ENCODE peak calls at places on chromosomes 1 and 21, in five cellular contexts. C is activated CD4-positive, alpha-beta T cell treated with anti-CD3 and anti-CD28 coated beads for 24 hours; F is Calu3; P is H54; K is activated CD8-positive, alpha-beta memory T cell treated with anti-CD3 and anti-CD28 coated beads for 24 hours. L is an unnamed sample.
A peak's percentile ranks its signal among the peaks of the same experiment; 100 is the strongest.

GRCh38 chr21:45971487-45972352 is 9.8 kb upstream of the COL6A1 start:
- DNase-seq in K (no peak), C (no peak), F (no peak), P (no peak), L (no peak)

GRCh38 chr1:184860985-184861754 is 106.5 kb upstream of the EDEM3 start:
- DNase-seq in P (no peak), F (no peak), C (no peak), K (no peak), L (no peak)

GRCh38 chr1:91635763-91636162 is 135.1 kb downstream of the CDC7 start:
- DNase-seq in F (no peak), K (no peak), P (no peak), C (no peak), L (no peak)

GRCh38 chr1:234901491-234902049 is 227.1 kb downstream of the TOMM20 start:
- DNase-seq in F (no peak), C (no peak), K (no peak), P (no peak), L (no peak)

GRCh38 chr21:16533692-16534407 is 804.1 kb downstream of the USP25 start:
- DNase-seq in P (no peak), F (no peak), C (no peak), K (no peak), L (no peak)

GRCh38 chr1:59128784-59129227 is 168.1 kb upstream of the FGGY start:
- DNase-seq in K (no peak), F (no peak), C (no peak), P (no peak), L (no peak)

GRCh38 chr1:40870135-40870728 is 8.1 kb upstream of the CITED4 start:
- DNase-seq in P (no peak), K (no peak), C (no peak), F (no peak), L (no peak)

GRCh38 chr1:2104621-2105427 is 54.6 kb downstream of the PRKCZ start:
- DNase-seq in F (no peak), P (no peak), C (no peak), K (no peak), L (no peak)

GRCh38 chr21:15054089-15054488 is 10.7 kb downstream of the NRIP1 start:
- DNase-seq in F (no peak), P (no peak), K (no peak), C (no peak), L (no peak)

GRCh38 chr1:150148834-150149489 is 754 bp upstream of the PLEKHO1 start:
- DNase-seq in K (peak; percentile 59), F (no peak), C (no peak), P (no peak), L (no peak)

GRCh38 chr1:32701951-32702598 is 495 bp downstream of the SYNC start:
- DNase-seq in K (no peak), C (no peak), P (no peak), F (no peak), L (no peak)

GRCh38 chr1:34547043-34547674 is 207.7 kb upstream of the GJB5 start:
- DNase-seq in C (no peak), K (no peak), P (no peak), F (peak; percentile 14), L (no peak)

GRCh38 chr1:109338091-109338490 is 31.3 kb upstream of the MYBPHL start:
- DNase-seq in F (no peak), P (no peak), C (no peak), K (no peak), L (no peak)

GRCh38 chr1:210764536-210764935 is 369.4 kb downstream of the KCNH1 start:
- DNase-seq in F (no peak), C (no peak), K (no peak), P (no peak), L (no peak)

GRCh38 chr21:31917108-31917507 is 44.3 kb downstream of the HUNK start:
- DNase-seq in P (no peak), C (no peak), F (no peak), K (no peak), L (no peak)

GRCh38 chr1:17531682-17532487 is 7.6 kb upstream of the ARHGEF10L start:
- DNase-seq in F (no peak), C (no peak), K (no peak), P (no peak), L (no peak)

GRCh38 chr1:46543761-46544560 is 7.5 kb downstream of the KNCN start:
- DNase-seq in F (no peak), C (no peak), K (no peak), P (no peak), L (no peak)

GRCh38 chr1:2276803-2277580 is 48.9 kb downstream of the SKI start:
- DNase-seq in K (no peak), F (no peak), C (no peak), P (no peak), L (no peak)

GRCh38 chr1:208187499-208188041 is 56.6 kb downstream of the PLXNA2 start:
- DNase-seq in F (no peak), C (no peak), K (no peak), P (no peak), L (no peak)

GRCh38 chr1:241413386-241413785 is 56.4 kb upstream of the RGS7 start:
- DNase-seq in F (no peak), C (no peak), K (no peak), P (peak; percentile 40), L (no peak)

GRCh38 chr1:30404341-30404740 is 319.0 kb downstream of the MATN1 start:
- DNase-seq in F (no peak), C (no peak), K (no peak), P (no peak), L (no peak)

GRCh38 chr1:79549191-79549590 is 542.7 kb upstream of the ADGRL4 start:
- DNase-seq in K (no peak), C (no peak), P (no peak), F (no peak), L (no peak)

GRCh38 chr1:22344851-22345560 is 106.6 kb upstream of the ZBTB40 start:
- DNase-seq in C (no peak), P (no peak), K (no peak), F (no peak), L (no peak)

GRCh38 chr1:56816909-56817308 is 2.3 kb downstream of the FYB2 start:
- DNase-seq in K (no peak), C (no peak), F (no peak), P (no peak), L (no peak)

GRCh38 chr1:209191242-209191626 is 392.3 kb upstream of the CAMK1G start:
- DNase-seq in P (no peak), C (no peak), F (no peak), K (no peak), L (no peak)

GRCh38 chr1:205983925-205984725 is 19.1 kb downstream of the RAB7B start:
- DNase-seq in F (peak; percentile 85), K (no peak), P (peak; percentile 60), C (no peak), L (no peak)

GRCh38 chr1:7046314-7046713 is 261.1 kb downstream of the CAMTA1 start:
- DNase-seq in K (no peak), F (peak; percentile 34), P (peak; percentile 35), C (no peak), L (no peak)

GRCh38 chr21:33058468-33059318 is 11.2 kb upstream of the OLIG1 start:
- DNase-seq in K (no peak), C (no peak), F (no peak), P (no peak), L (no peak)

GRCh38 chr1:30248373-30248772 is 475.0 kb downstream of the MATN1 start:
- DNase-seq in F (no peak), K (no peak), P (no peak), C (no peak), L (no peak)

GRCh38 chr1:167538657-167539056 is 14.9 kb downstream of the CREG1 start:
- DNase-seq in F (no peak), P (no peak), K (no peak), C (no peak), L (no peak)

L was measured in activated T-helper 9 cell treated with anti-CD3 and anti-CD28 coated beads, Interleukin-2, amount 50 U/mL, for 16 hours.